ENCODE peak calls at places on chromosomes 4 and X, in seven cellular contexts. G, P, M, O, K, Y and E are unnamed samples.

GRCh38 chr4:40976343-40976742 is 226.6 kb downstream of the NSUN7 start:
- DNase-seq in O (peak), P (peak), G (peak), M (peak), K (peak), Y (peak), E (peak)

GRCh38 chr4:95867919-95868318 is 28.0 kb downstream of the PDHA2 start:
- DNase-seq in M (peak), O (peak), Y (peak), P (no peak), K (peak), G (no peak), E (peak)

GRCh38 chr4:108527729-108528128 is 92.6 kb upstream of the RPL34 start:
- DNase-seq in M (no peak), K (no peak), P (no peak), O (no peak), Y (no peak), G (no peak), E (no peak)

GRCh38 chr4:73844352-73844751 is 7.9 kb downstream of the CXCL6 start:
- DNase-seq in G (no peak), O (peak), Y (no peak), P (no peak), M (peak), K (no peak), E (peak)

GRCh38 chr4:150078996-150079581 is 844 bp downstream of the DCLK2 start:
- DNase-seq in O (peak), M (peak), G (peak), Y (no peak), K (no peak), P (no peak), E (no peak)

GRCh38 chrX:12497832-12498591 is 293.2 kb upstream of the PRPS2 start:
- DNase-seq in K (peak), O (no peak), G (peak), M (peak), P (no peak), Y (peak), E (no peak)

GRCh38 chr4:23871420-23871819 is 18.4 kb downstream of the PPARGC1A start:
- DNase-seq in M (no peak), Y (no peak), P (no peak), G (no peak), O (no peak), K (no peak), E (no peak)

GRCh38 chr4:112775801-112776200 is 138.9 kb downstream of the LARP7 start:
- DNase-seq in M (no peak), P (no peak), Y (no peak), O (no peak), G (no peak), K (no peak), E (no peak)

DNA sequence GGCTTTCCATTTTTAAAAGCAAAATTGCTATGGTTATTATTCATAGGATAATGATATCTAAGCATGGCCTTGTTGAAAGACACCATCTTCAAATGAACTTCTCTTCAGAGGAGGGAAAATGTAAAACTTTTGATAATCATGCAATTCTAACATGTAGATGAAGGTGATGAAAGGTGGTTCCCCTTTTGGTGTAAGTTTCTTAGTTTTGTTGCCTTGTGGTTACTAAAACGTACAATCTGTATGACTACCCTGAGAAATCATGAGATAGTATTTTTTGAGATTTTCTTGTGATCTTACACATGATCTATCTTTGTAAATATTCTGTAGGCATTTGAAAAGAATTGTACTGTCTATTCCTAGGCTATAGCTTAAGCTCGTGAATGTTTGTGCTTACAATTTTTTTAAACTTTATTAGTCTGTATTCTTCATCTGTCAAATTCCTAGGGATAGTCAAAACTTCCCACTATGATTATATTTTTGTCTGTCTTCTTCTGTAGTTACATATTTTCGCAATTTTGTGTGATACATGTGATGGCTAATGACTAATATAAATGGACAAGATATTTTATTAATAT is 47.5 kb downstream of the PTPN13 start:
- DNase-seq in M (no peak), G (no peak), K (no peak), Y (no peak), O (no peak), P (no peak), E (no peak)
- H3K27ac ChIP-seq in M (no peak), G (no peak), K (no peak), Y (no peak), O (no peak), P (no peak), E (no peak)

DNA sequence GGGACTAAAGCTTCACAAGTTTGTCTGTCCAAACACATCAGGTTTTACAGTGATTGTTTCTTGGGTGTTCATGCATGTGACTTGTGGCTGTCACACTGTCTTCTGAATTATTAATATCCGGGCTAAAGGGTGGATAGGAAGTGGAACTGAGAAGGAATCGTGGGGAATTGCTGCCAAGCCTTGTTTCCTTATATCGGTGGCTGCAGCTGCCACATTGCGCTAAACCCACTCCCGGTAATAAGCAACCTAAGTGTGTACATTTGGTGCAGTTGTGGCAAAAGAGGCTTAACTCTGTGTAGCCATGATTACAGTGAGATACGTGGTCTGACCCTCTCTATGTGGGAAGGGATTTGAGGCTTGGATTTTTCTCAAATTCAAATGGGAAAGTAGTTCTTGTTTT is 30.7 kb downstream of the SEPTIN11 start:
- DNase-seq in M (no peak), Y (no peak), G (no peak), O (no peak), P (no peak), K (no peak), E (no peak)
- H3K4me2 ChIP-seq in M (no peak), Y (no peak), G (no peak), O (no peak), P (no peak), K (no peak), E (peak)

GRCh38 chr4:4490041-4490440 is 51.8 kb downstream of the STX18 start:
- DNase-seq in Y (no peak), P (no peak), O (peak), M (peak), G (no peak), K (no peak), E (no peak)
- H3K27ac ChIP-seq in Y (no peak), P (peak), O (no peak), M (no peak), G (no peak), K (no peak), E (no peak)

GRCh38 chrX:138709886-138710285 is 1.6 kb downstream of the FGF13 start:
- DNase-seq in O (no peak), P (no peak), Y (no peak), G (no peak), M (no peak), K (no peak), E (no peak)

GRCh38 chrX:138711399-138712347 is at the start of gene FGF13:
- DNase-seq in O (peak), G (no peak), K (no peak), M (peak), P (peak), Y (peak), E (no peak)

GRCh38 chrX:138708268-138708667 is 3.2 kb downstream of the FGF13 start:
- DNase-seq in M (no peak), K (no peak), Y (no peak), G (no peak), P (no peak), O (no peak), E (peak)

GRCh38 chrX:138710311-138710791 is 1.2 kb downstream of the FGF13 start:
- DNase-seq in P (no peak), Y (no peak), K (no peak), G (no peak), O (peak), M (no peak), E (no peak)

DNA sequence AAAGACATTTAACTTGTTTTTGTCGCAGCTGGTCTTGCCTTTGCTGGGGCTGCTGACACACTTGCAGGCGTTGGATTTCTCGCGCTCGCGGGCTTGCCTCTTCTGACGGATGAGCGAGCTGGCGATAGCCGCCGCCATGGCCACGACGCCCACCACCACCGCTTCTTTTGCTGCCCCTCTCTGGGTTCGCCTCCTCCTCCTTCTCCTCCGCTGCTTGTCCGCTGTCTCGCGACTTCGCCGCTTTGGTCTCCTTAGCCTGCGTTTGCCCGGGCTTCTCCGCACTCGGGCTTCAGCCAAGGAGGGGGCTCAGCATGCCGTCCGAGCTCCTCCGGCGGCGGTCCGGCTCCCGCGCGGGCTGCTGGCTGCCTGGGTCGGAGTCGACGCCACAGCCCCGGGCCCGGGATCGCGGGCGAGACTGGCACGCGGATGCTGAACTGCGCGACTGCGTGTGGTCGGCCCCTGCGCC is 618 bp downstream of the FGF13 start:
- DNase-seq in G (no peak), M (no peak), O (peak), P (no peak), Y (no peak), K (no peak), E (no peak)
- H3K4me2 ChIP-seq in G (peak), M (no peak), O (peak), P (no peak), Y (no peak), K (no peak), E (peak)

DNA sequence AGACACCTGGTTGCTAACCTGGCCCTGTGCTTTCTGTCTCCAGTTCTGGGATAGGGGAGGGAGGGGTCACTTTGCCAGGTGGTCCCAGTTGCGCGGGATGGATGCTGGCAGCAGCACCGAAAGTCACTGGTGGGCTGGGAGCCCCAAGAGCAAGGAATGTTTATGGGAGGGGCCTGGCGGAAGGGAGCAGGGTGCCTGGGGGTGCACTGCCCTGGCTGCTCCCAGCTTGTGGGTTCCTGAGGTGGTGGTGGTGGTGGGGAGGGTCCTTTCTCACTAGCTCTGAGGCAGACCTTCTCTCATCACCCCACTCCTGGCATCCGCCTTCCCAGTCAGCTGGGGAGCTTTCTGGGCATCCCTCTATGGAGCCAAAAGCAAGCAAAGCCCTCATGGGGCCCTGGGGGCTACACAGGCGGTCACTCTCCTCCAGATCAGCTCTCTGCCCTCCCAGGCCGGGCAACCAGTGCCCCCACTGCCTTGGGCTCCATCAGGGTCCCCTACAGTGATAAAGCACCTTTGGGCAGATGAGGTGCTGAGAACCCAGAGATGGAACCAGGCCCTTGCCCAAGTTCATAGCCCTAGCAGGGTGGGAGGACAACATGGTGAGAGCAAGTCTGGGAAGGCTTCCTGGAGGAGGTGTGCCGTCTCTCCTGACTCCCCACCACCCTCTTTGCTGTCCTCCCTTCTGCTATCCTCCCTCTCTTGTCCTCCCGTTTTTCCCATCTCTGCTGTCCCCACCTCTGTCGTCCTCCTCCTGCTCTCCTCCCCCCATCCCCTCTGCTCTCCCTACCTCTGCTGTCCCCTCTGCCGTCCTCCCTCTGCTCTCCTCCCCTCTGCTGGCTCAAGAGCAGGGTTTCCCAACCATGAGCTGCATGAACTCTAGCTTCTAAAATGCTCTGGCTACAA is 16.0 kb downstream of the FGFR3 start:
- DNase-seq in P (no peak), K (no peak), M (no peak), G (no peak), Y (no peak), O (no peak), E (no peak)
- H3K27ac ChIP-seq in P (peak), K (no peak), M (no peak), G (no peak), Y (no peak), O (no peak), E (no peak)

GRCh38 chr4:86582453-86582852 is 11.7 kb upstream of the PTPN13 start:
- DNase-seq in G (no peak), M (peak), P (no peak), Y (no peak), K (no peak), O (peak), E (no peak)
- H3K4me2 ChIP-seq in G (peak), M (peak), P (no peak), Y (no peak), K (no peak), O (peak), E (no peak)